ENCODE peak calls at places on chromosomes 6 and 20, in seven cellular contexts. C, R, A, Y, M, I and Q are unnamed samples.

GRCh38 chr6:41584668-41585205 is 38.6 kb downstream of the FOXP4 start:
- DNase-seq in R (no peak), M (no peak), Y (no peak), I (peak), C (no peak), A (no peak), Q (no peak)

GRCh38 chr20:41046716-41047115 is 18.1 kb downstream of the TOP1 start:
- DNase-seq in R (peak), I (no peak), A (peak), Y (peak), C (no peak), M (no peak), Q (peak)

GRCh38 chr20:45878076-45878731 is 2.8 kb upstream of the ZSWIM1 start:
- DNase-seq in R (peak), C (no peak), A (no peak), Y (peak), M (no peak), I (no peak), Q (no peak)

GRCh38 chr6:85610182-85610895 is 16.7 kb upstream of the SNX14 start:
- DNase-seq in Y (no peak), I (no peak), C (no peak), R (no peak), M (no peak), A (no peak), Q (no peak)

GRCh38 chr20:22619272-22619671 is 34.9 kb upstream of the FOXA2 start:
- DNase-seq in C (no peak), A (no peak), Y (no peak), M (no peak), R (no peak), I (no peak), Q (no peak)

GRCh38 chr20:37305839-37306238 is 16.4 kb downstream of the MANBAL start:
- DNase-seq in A (no peak), M (no peak), R (no peak), Y (no peak), I (no peak), C (no peak), Q (no peak)

GRCh38 chr6:138341176-138341575 is 36.5 kb upstream of the SMIM28 start:
- DNase-seq in I (no peak), C (no peak), R (no peak), Y (no peak), A (no peak), M (no peak), Q (no peak)

GRCh38 chr6:149840345-149841075 is 23.6 kb downstream of the LRP11 start:
- DNase-seq in Y (peak), M (peak), C (peak), R (peak), A (peak), I (peak), Q (peak)

GRCh38 chr6:71537717-71538116 is 249.1 kb downstream of the OGFRL1 start:
- DNase-seq in C (no peak), A (peak), M (no peak), I (no peak), R (peak), Y (peak), Q (peak)

GRCh38 chr6:156993713-156994112 is 216.5 kb downstream of the ARID1B start:
- DNase-seq in I (no peak), R (no peak), C (no peak), M (no peak), Y (no peak), A (no peak), Q (no peak)

GRCh38 chr6:95352064-95352463 is 225.3 kb upstream of the MANEA start:
- DNase-seq in I (no peak), M (no peak), R (peak), C (no peak), Y (no peak), A (peak), Q (peak)
- TF ChIP-seq CTCF in I (peak), M (no peak), R (peak), C (no peak), Y (no peak), A (no peak), Q (peak)

DNA sequence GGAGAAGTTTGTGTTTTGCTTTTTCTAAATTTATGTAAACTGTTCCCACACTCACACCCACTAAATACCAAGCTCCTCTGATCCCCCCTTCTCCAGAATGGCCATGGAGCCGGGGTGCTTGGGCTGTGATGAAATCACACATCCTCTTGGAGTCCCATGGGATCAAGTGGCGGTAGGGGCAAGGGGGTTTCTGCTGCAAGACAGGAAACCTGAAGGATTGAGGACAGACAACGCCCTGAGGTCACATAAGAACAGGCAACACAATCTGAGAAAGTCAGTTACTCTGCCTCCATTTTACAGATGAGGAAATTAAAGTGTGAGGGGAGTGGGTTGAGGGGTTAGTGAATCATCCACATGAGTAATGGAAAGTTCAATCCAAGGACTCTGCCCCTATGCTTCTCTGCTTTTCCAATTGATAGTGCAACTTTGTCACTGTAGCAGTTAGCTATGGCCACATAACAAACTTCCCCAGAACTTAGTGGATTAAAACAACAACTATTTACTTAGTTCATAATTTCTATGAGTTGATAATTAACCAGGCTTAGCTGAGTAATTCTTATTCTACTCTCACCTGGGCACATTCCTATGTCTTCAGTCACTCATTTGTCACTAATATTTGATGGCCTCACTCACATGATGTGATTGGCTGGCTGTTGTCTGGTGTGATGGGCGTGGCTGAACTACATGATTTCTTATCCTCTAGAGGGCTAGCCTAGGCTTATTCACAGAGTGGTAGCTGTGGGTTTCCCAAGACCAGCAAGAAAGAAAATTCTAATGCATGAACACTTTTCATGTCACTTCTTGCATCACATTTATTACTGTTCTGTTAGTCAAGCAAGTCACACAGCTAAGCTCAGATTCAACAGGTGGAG is 311.1 kb upstream of the RNF24 start:
- DNase-seq in Y (no peak), I (no peak), C (no peak), M (no peak), R (peak), A (no peak), Q (no peak)
- H3K4me3 ChIP-seq in Y (no peak), I (no peak), C (no peak), M (no peak), R (no peak), A (no peak), Q (no peak)

DNA sequence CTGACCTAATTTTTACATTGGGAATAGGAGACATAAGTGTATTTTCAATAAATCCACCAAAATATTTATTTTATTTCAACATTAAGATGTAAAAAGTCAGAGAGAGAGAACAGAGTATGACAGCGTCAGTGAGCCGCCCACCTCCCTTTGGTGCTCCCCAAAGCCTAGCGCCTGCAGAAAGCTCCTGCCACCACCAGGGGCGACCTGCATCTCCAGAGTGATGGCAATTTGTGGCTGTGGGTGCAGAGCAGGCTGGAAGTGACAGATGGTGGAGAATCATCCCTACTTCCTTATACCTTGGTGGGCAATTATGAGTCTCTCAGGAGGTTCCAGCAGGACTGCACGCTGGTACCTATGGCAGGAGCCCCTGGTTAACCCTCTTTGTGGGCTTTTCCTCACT is 87.3 kb downstream of the PTPRT start:
- DNase-seq in I (peak), M (no peak), A (no peak), Y (no peak), C (no peak), R (no peak), Q (no peak)
- TF ChIP-seq CTCF in I (peak), M (no peak), A (no peak), Y (no peak), C (no peak), R (no peak), Q (no peak)

GRCh38 chr20:57361517-57361916 is 10.5 kb downstream of the RAE1 start:
- DNase-seq in C (no peak), Y (peak), R (peak), I (no peak), M (no peak), A (peak), Q (peak)
- H3K4me3 ChIP-seq in C (no peak), Y (no peak), R (no peak), I (no peak), M (no peak), A (no peak), Q (no peak)

GRCh38 chr20:39829255-39829654 is 859.8 kb downstream of the MAFB start:
- DNase-seq in I (peak), C (no peak), M (no peak), A (peak), R (peak), Y (no peak), Q (peak)
- TF ChIP-seq CTCF in I (peak), C (no peak), M (no peak), A (peak), R (peak), Y (peak), Q (peak)

DNA sequence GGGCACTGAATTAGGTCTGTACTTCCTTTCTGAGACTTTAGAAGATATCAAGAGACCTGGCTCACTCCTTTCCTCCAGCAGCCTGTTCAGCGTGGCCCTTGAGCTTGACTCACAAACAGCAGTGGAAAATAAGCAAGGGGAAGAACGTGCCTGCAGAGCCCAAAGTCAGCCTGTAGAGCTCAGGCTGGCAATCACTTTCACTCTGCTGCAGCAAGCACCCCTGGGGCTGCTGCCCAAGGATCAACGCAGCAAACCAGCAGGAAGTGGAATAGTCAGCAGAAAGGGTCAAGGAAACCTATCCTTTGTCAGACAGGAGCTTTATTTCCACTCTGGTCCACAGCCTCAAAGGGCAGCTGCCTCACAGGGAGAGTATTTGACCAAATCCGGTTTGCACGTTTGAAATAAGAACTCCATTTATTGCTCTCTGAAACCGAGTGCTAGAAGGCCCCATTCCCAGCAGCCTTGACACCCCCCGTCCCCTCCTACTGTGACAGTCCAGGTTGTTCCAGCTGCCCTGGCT is 77.4 kb downstream of the PRDM1 start:
- DNase-seq in I (peak), Y (peak), A (peak), M (peak), R (peak), C (peak), Q (peak)
- H3K4me3 ChIP-seq in I (no peak), Y (no peak), A (no peak), M (no peak), R (no peak), C (peak), Q (peak)

DNA sequence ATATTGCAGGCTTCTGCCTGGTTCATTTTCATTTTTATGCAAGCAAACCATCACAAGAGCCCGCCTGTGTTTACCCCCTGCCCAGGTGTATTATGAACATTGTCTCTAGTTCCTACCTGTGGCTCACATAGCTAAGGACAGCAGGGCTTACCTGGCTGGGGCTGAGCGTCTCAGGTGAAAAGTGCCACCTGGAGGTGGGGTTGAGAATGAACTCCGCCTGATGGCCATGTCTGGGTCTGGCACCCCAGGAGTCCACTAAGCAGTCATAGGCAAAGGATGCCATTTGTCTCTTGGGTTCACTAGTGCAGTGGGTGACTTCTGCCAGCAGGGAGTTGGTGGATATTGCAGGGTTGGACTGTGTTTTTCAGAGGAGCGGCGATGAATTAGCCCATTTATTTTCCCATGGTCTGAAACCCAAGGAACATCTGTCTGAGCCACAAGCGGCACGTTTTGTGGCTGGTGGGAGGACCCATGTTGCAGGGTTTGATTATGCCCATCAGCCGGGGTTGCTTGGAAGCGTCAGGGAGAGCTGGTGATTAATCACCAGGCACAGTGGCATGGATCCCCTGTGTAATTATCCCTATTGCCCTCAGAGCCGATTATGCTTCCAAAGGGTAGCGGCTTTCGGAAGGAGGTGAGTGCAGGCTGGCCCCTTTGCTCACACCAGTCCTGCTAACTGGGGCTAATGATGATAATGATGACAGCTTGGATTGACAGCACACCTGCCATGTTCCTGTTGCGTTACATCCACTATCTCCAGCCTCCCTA is 92.2 kb downstream of the CDH26 start:
- DNase-seq in I (peak), C (no peak), Y (no peak), M (no peak), A (no peak), R (no peak), Q (no peak)
- TF ChIP-seq CTCF in I (peak), C (no peak), Y (no peak), M (no peak), A (no peak), R (no peak), Q (no peak)

DNA sequence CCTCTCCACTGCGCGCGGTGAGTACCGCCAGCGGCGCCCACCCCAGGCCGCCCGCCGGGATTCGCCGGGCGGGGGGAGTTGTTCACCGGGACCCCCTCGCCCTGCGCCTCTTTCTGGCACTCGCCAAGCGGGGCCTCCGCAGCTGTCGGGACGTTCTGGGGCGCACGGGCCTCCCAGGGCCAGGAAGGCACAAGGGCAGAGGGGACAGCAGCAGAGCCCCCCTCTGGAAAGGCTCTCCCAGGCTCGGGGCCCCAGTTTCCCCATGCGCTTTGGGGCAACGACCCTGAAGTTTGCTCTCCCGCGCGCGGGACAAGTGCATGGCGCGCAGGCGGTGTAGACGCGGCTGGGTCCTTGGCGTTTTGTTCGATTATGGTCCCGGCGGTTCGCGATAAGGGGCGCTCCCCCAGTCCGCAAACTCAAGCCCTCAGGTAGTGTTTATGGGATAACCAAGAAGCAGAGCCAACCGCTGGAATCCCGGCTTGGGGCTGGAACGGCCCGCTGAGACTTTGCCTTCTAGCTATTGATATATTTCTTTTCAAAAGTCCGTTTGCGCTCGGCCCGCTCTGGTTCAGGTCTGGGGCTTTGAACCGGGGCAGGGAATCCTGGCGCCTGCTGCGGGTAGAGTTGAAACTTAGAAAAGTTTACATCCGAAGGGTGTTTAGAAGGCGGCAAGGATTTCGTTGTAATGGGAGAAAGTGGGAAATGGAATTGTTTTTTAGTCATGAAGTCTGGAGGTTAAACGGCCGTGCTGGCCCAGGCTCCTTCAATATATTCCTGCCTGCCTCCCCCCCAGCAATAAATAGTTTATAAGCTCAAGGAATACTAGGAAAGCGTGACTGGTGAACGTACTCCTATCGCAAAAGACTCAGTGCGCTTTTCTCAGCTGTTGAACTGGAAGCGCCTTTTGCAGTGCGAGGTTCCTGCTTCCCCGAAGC is 595 bp downstream of the EYA2 start:
- DNase-seq in A (peak), Y (peak), C (no peak), M (no peak), R (peak), I (peak), Q (peak)
- H3K4me3 ChIP-seq in A (peak), Y (peak), C (no peak), M (no peak), R (no peak), I (peak), Q (no peak)